ENCODE peak calls at places on chromosomes 7 and 10, in five cellular contexts. Q, W, T, Y and L are unnamed samples.

GRCh38 chr7:80213814-80214213 is 79.2 kb downstream of the GNAI1 start:
- DNase-seq in Q (no peak), W (no peak), T (peak), Y (no peak), L (no peak)

GRCh38 chr7:151647874-151648273 is 128.2 kb upstream of the RHEB start:
- DNase-seq in Q (no peak), W (no peak), T (no peak), Y (no peak), L (no peak)

GRCh38 chr10:103752680-103753248 is 102.6 kb downstream of the SH3PXD2A start:
- DNase-seq in Q (no peak), W (peak), T (no peak), Y (no peak), L (no peak)

GRCh38 chr10:78529262-78529661 is 495.6 kb downstream of the RPS24 start:
- DNase-seq in Q (no peak), W (no peak), T (no peak), Y (no peak), L (no peak)

GRCh38 chr10:74786126-74786525 is 40.3 kb upstream of the KAT6B start:
- DNase-seq in Q (no peak), W (no peak), T (no peak), Y (no peak), L (no peak)

GRCh38 chr7:94378396-94378795 is 16.3 kb upstream of the COL1A2 start:
- DNase-seq in Q (peak), W (no peak), T (no peak), Y (no peak), L (no peak)

GRCh38 chr10:98555011-98555619 is 108.4 kb upstream of the HPS1 start:
- DNase-seq in Q (no peak), W (no peak), T (no peak), Y (no peak), L (no peak)

GRCh38 chr7:24587853-24588252 is 14.6 kb downstream of the PALS2 start:
- DNase-seq in Q (peak), W (no peak), T (no peak), Y (no peak), L (peak)

GRCh38 chr10:53356616-53357349 is 584.2 kb upstream of the MBL2 start:
- DNase-seq in Q (no peak), W (no peak), T (no peak), Y (no peak), L (no peak)

GRCh38 chr7:81457858-81458522 is 311.9 kb downstream of the HGF start:
- DNase-seq in Q (peak), W (no peak), T (peak), Y (no peak), L (no peak)

GRCh38 chr10:47438857-47439474 is 44.9 kb downstream of the ANXA8 start:
- DNase-seq in Q (peak), W (no peak), T (peak), Y (no peak), L (peak)

GRCh38 chr10:45514283-45515270 is 140.6 kb downstream of the ALOX5 start:
- DNase-seq in Q (peak), W (no peak), T (peak), Y (peak), L (no peak)

GRCh38 chr7:36723951-36724664 is at the start of gene AOAH:
- DNase-seq in Q (no peak), W (peak), T (no peak), Y (no peak), L (no peak)

GRCh38 chr7:22008683-22009082 is 63.0 kb upstream of the CDCA7L start:
- DNase-seq in Q (no peak), W (no peak), T (no peak), Y (no peak), L (no peak)

GRCh38 chr7:117124585-117125220 is 171.4 kb downstream of the ST7 start:
- DNase-seq in Q (peak), W (peak), T (peak), Y (no peak), L (no peak)

GRCh38 chr7:66333443-66333842 is 128.3 kb downstream of the TPST1 start:
- DNase-seq in Q (no peak), W (no peak), T (no peak), Y (no peak), L (no peak)

GRCh38 chr10:89659185-89660131 is 14.4 kb upstream of the PANK1 start:
- DNase-seq in Q (peak), W (no peak), T (peak), Y (no peak), L (no peak)

GRCh38 chr10:86400705-86401587 is 34.4 kb upstream of the GRID1 start:
- DNase-seq in Q (peak), W (peak), T (peak), Y (no peak), L (no peak)

GRCh38 chr7:150631084-150631824 is 931 bp downstream of the GIMAP6 start:
- DNase-seq in Q (no peak), W (no peak), T (no peak), Y (no peak), L (no peak)

GRCh38 chr10:16232441-16232840 is 204.4 kb upstream of the PTER start:
- DNase-seq in Q (no peak), W (no peak), T (no peak), Y (no peak), L (no peak)

GRCh38 chr10:128530301-128530700 is 404.1 kb upstream of the MKI67 start:
- DNase-seq in Q (no peak), W (no peak), T (peak), Y (no peak), L (no peak)

GRCh38 chr7:31134246-31135188 is 82.4 kb downstream of the ADCYAP1R1 start:
- DNase-seq in Q (peak), W (peak), T (peak), Y (peak), L (peak)

GRCh38 chr10:3757250-3757637 is 27.8 kb downstream of the KLF6 start:
- DNase-seq in Q (no peak), W (peak), T (no peak), Y (no peak), L (peak)

GRCh38 chr10:22554481-22555182 is 159.7 kb downstream of the PIP4K2A start:
- DNase-seq in Q (peak), W (no peak), T (peak), Y (peak), L (no peak)

GRCh38 chr10:23412223-23412622 is 26.7 kb upstream of the OTUD1 start:
- DNase-seq in Q (peak), W (no peak), T (peak), Y (no peak), L (no peak)

GRCh38 chr7:37342665-37343471 is 105.8 kb downstream of the ELMO1 start:
- DNase-seq in Q (no peak), W (peak), T (no peak), Y (no peak), L (no peak)

GRCh38 chr10:66755474-66755873 is 170.4 kb upstream of the LRRTM3 start:
- DNase-seq in Q (no peak), W (no peak), T (no peak), Y (no peak), L (no peak)

GRCh38 chr10:101485207-101485606 is 102.8 kb downstream of the POLL start:
- DNase-seq in Q (no peak), W (no peak), T (no peak), Y (no peak), L (no peak)

GRCh38 chr7:139734395-139734794 is 43.4 kb downstream of the HIPK2 start:
- DNase-seq in Q (peak), W (no peak), T (peak), Y (no peak), L (no peak)

GRCh38 chr7:25854608-25855497 is 297.1 kb upstream of the NFE2L3 start:
- DNase-seq in Q (peak), W (peak), T (peak), Y (no peak), L (peak)

GRCh38 chr10:31101123-31101522 is 69.5 kb upstream of the ZNF438 start:
- DNase-seq in Q (peak), W (peak), T (peak), Y (no peak), L (no peak)

GRCh38 chr7:16989883-16990413 is 108.2 kb upstream of the AGR3 start:
- DNase-seq in Q (peak), W (no peak), T (peak), Y (peak), L (no peak)

GRCh38 chr7:50632561-50633413 is 67.6 kb upstream of the DDC start:
- DNase-seq in Q (peak), W (peak), T (peak), Y (no peak), L (peak)

GRCh38 chr7:108589874-108590273 is 20.2 kb downstream of the DNAJB9 start:
- DNase-seq in Q (no peak), W (no peak), T (no peak), Y (no peak), L (no peak)

GRCh38 chr7:123718773-123719480 is 29.9 kb downstream of the WASL start:
- DNase-seq in Q (no peak), W (no peak), T (no peak), Y (no peak), L (no peak)

GRCh38 chr7:7177044-7177517 is 5.3 kb upstream of the C1GALT1 start:
- DNase-seq in Q (peak), W (no peak), T (peak), Y (no peak), L (no peak)

GRCh38 chr10:106765355-106765754 is 399.2 kb downstream of the SORCS1 start:
- DNase-seq in Q (no peak), W (no peak), T (no peak), Y (no peak), L (peak)

GRCh38 chr7:47803846-47804245 is 144.4 kb downstream of the PKD1L1 start:
- DNase-seq in Q (no peak), W (no peak), T (no peak), Y (no peak), L (no peak)

GRCh38 chr7:46549892-46550639 is 629.0 kb upstream of the IGFBP3 start:
- DNase-seq in Q (no peak), W (no peak), T (no peak), Y (no peak), L (no peak)

GRCh38 chr7:150784954-150785353 is 15.2 kb downstream of the TMEM176B start:
- DNase-seq in Q (no peak), W (no peak), T (no peak), Y (no peak), L (no peak)